ENCODE peak calls at places on chromosomes 2 and 18, in five cellular contexts. K, F, D, E and N are unnamed samples.

GRCh38 chr2:8315766-8316165 is 366.1 kb upstream of the ID2 start:
- DNase-seq in K (no peak), F (no peak), D (no peak), E (peak), N (no peak)

GRCh38 chr2:43196773-43197567 is 29.4 kb downstream of the ZFP36L2 start:
- DNase-seq in K (no peak), F (peak), D (no peak), E (no peak), N (no peak)

GRCh38 chr2:218691234-218691633 is 19.3 kb downstream of the STK36 start:
- DNase-seq in K (no peak), F (no peak), D (no peak), E (no peak), N (no peak)

GRCh38 chr2:188529710-188530109 is 238.0 kb downstream of the GULP1 start:
- DNase-seq in K (no peak), F (no peak), D (no peak), E (no peak), N (no peak)

GRCh38 chr2:169480079-169480465 is 778 bp downstream of the BBS5 start:
- DNase-seq in K (no peak), F (no peak), D (no peak), E (no peak), N (no peak)

GRCh38 chr2:218957685-218958084 is 1.8 kb upstream of the CDK5R2 start:
- DNase-seq in K (no peak), F (no peak), D (no peak), E (no peak), N (no peak)

GRCh38 chr2:189698020-189698887 is 23.8 kb downstream of the ANKAR start:
- DNase-seq in K (peak), F (no peak), D (peak), E (peak), N (peak)

GRCh38 chr2:62443886-62444285 is 62.1 kb downstream of the TMEM17 start:
- DNase-seq in K (no peak), F (no peak), D (no peak), E (no peak), N (no peak)

GRCh38 chr2:217421834-217422233 is 562.0 kb upstream of the TNP1 start:
- DNase-seq in K (no peak), F (no peak), D (no peak), E (no peak), N (no peak)

GRCh38 chr2:46831037-46831868 is 84.4 kb downstream of the MCFD2 start:
- DNase-seq in K (no peak), F (no peak), D (no peak), E (no peak), N (no peak)

GRCh38 chr2:159130302-159130701 is 156.2 kb downstream of the WDSUB1 start:
- DNase-seq in K (no peak), F (no peak), D (no peak), E (no peak), N (no peak)

GRCh38 chr2:50765146-50765545 is 266.8 kb downstream of the NRXN1 start:
- DNase-seq in K (no peak), F (no peak), D (no peak), E (no peak), N (no peak)

GRCh38 chr2:44981714-44982108 is 27.5 kb downstream of the SIX2 start:
- DNase-seq in K (peak), F (peak), D (peak), E (peak), N (peak)

GRCh38 chr18:76410660-76411417 is 84.2 kb downstream of the ZNF516 start:
- DNase-seq in K (no peak), F (no peak), D (no peak), E (no peak), N (no peak)

GRCh38 chr2:60317029-60317386 is 236.4 kb downstream of the BCL11A start:
- DNase-seq in K (no peak), F (no peak), D (no peak), E (no peak), N (no peak)

GRCh38 chr2:157428500-157429175 is 15.3 kb downstream of the CYTIP start:
- DNase-seq in K (no peak), F (no peak), D (no peak), E (no peak), N (no peak)

GRCh38 chr18:67417864-67418523 is 98.5 kb downstream of the DSEL start:
- DNase-seq in K (peak), F (no peak), D (no peak), E (peak), N (peak)

GRCh38 chr2:27494944-27495554 is at the start of gene FNDC4:
- DNase-seq in K (peak), F (peak), D (peak), E (peak), N (peak)

GRCh38 chr2:231613655-231614558 is 21.2 kb downstream of the TEX44 start:
- DNase-seq in K (peak), F (peak), D (peak), E (peak), N (peak)

GRCh38 chr2:57207191-57207590 is 839.4 kb upstream of the VRK2 start:
- DNase-seq in K (no peak), F (no peak), D (no peak), E (no peak), N (no peak)

GRCh38 chr2:236672606-236673005 is 103.0 kb downstream of the ACKR3 start:
- DNase-seq in K (no peak), F (no peak), D (no peak), E (no peak), N (no peak)